ENCODE peak calls at places on chromosomes 7 and 10, in ten cellular contexts. One of them, this sample, is unnamed.

GRCh38 chr7:73717991-73718405 is 1.5 kb downstream of the STX1A start:
- DNase-seq in astrocyte of the cerebellum: peak; percentile 69
- DNase-seq in psoas muscle: no peak
- DNase-seq in fibroblast of mammary gland: peak; percentile 92
- DNase-seq in OCI-LY7: peak; percentile 33
- DNase-seq in foreskin fibroblast: peak; percentile 96
- DNase-seq in heart right ventricle: no peak
- DNase-seq in GM06990: no peak
- DNase-seq in cardiac fibroblast: peak; percentile 96
- DNase-seq in AG04450: no peak
- DNase-seq in this sample: peak; percentile 57

GRCh38 chr7:130896898-130897514 is 163.0 kb upstream of the KLF14 start:
- DNase-seq in astrocyte of the cerebellum: no peak
- DNase-seq in psoas muscle: peak; percentile 89
- DNase-seq in fibroblast of mammary gland: peak; percentile 82
- DNase-seq in OCI-LY7: peak; percentile 72
- DNase-seq in foreskin fibroblast: peak; percentile 93
- DNase-seq in heart right ventricle: peak; percentile 71
- DNase-seq in GM06990: peak; percentile 60
- DNase-seq in cardiac fibroblast: peak; percentile 85
- DNase-seq in AG04450: no peak
- DNase-seq in this sample: peak; percentile 86

GRCh38 chr7:30433082-30433481 is 45.5 kb downstream of the NOD1 start:
- DNase-seq in astrocyte of the cerebellum: peak; percentile 77
- DNase-seq in psoas muscle: peak; percentile 65
- DNase-seq in fibroblast of mammary gland: peak; percentile 80
- DNase-seq in OCI-LY7: no peak
- DNase-seq in foreskin fibroblast: peak; percentile 79
- DNase-seq in heart right ventricle: peak; percentile 52
- DNase-seq in GM06990: no peak
- DNase-seq in cardiac fibroblast: peak; percentile 66
- DNase-seq in AG04450: peak; percentile 27
- DNase-seq in this sample: no peak

GRCh38 chr7:98616381-98617050 is 569 bp upstream of the NPTX2 start:
- DNase-seq in astrocyte of the cerebellum: no peak
- DNase-seq in psoas muscle: peak; percentile 58
- DNase-seq in fibroblast of mammary gland: no peak
- DNase-seq in OCI-LY7: no peak
- DNase-seq in foreskin fibroblast: no peak
- DNase-seq in heart right ventricle: no peak
- DNase-seq in GM06990: no peak
- DNase-seq in cardiac fibroblast: no peak
- DNase-seq in AG04450: no peak
- DNase-seq in this sample: no peak

GRCh38 chr10:45058580-45058979 is 57.9 kb downstream of the ZNF22 start:
- DNase-seq in astrocyte of the cerebellum: no peak
- DNase-seq in psoas muscle: no peak
- DNase-seq in fibroblast of mammary gland: no peak
- DNase-seq in OCI-LY7: no peak
- DNase-seq in foreskin fibroblast: no peak
- DNase-seq in heart right ventricle: no peak
- DNase-seq in GM06990: no peak
- DNase-seq in cardiac fibroblast: peak; percentile 69
- DNase-seq in AG04450: no peak
- DNase-seq in this sample: no peak

GRCh38 chr10:51657481-51657880 is 41.9 kb downstream of the CSTF2T start:
- DNase-seq in astrocyte of the cerebellum: no peak
- DNase-seq in psoas muscle: no peak
- DNase-seq in fibroblast of mammary gland: no peak
- DNase-seq in OCI-LY7: no peak
- DNase-seq in foreskin fibroblast: no peak
- DNase-seq in heart right ventricle: no peak
- DNase-seq in GM06990: no peak
- DNase-seq in cardiac fibroblast: no peak
- DNase-seq in AG04450: no peak
- DNase-seq in this sample: no peak

GRCh38 chr10:241451-241850 is 106.2 kb downstream of the ZMYND11 start:
- DNase-seq in astrocyte of the cerebellum: no peak
- DNase-seq in psoas muscle: no peak
- DNase-seq in fibroblast of mammary gland: no peak
- DNase-seq in OCI-LY7: no peak
- DNase-seq in foreskin fibroblast: no peak
- DNase-seq in heart right ventricle: no peak
- DNase-seq in GM06990: no peak
- DNase-seq in cardiac fibroblast: no peak
- DNase-seq in AG04450: no peak
- DNase-seq in this sample: no peak

GRCh38 chr10:110681023-110681681 is 37.0 kb downstream of the RBM20 start:
- DNase-seq in astrocyte of the cerebellum: no peak
- DNase-seq in psoas muscle: no peak
- DNase-seq in fibroblast of mammary gland: peak; percentile 24
- DNase-seq in OCI-LY7: peak; percentile 61
- DNase-seq in foreskin fibroblast: peak; percentile 46
- DNase-seq in heart right ventricle: peak; percentile 57
- DNase-seq in GM06990: no peak
- DNase-seq in cardiac fibroblast: peak; percentile 40
- DNase-seq in AG04450: no peak
- DNase-seq in this sample: peak; percentile 38

GRCh38 chr10:4775808-4776207 is 50.2 kb upstream of the AKR1E2 start:
- DNase-seq in astrocyte of the cerebellum: no peak
- DNase-seq in psoas muscle: no peak
- DNase-seq in fibroblast of mammary gland: peak; percentile 85
- DNase-seq in OCI-LY7: no peak
- DNase-seq in foreskin fibroblast: peak; percentile 74
- DNase-seq in heart right ventricle: no peak
- DNase-seq in GM06990: no peak
- DNase-seq in cardiac fibroblast: peak; percentile 76
- DNase-seq in AG04450: no peak
- DNase-seq in this sample: no peak

GRCh38 chr10:59880976-59881510 is 25.3 kb downstream of the CCDC6 start:
- DNase-seq in astrocyte of the cerebellum: no peak
- DNase-seq in psoas muscle: no peak
- DNase-seq in fibroblast of mammary gland: no peak
- DNase-seq in OCI-LY7: no peak
- DNase-seq in foreskin fibroblast: no peak
- DNase-seq in heart right ventricle: no peak
- DNase-seq in GM06990: peak; percentile 80
- DNase-seq in cardiac fibroblast: no peak
- DNase-seq in AG04450: no peak
- DNase-seq in this sample: peak; percentile 91

GRCh38 chr7:105006367-105007139 is 7.5 kb upstream of the KMT2E start:
- DNase-seq in astrocyte of the cerebellum: no peak
- DNase-seq in psoas muscle: no peak
- DNase-seq in fibroblast of mammary gland: no peak
- DNase-seq in OCI-LY7: no peak
- DNase-seq in foreskin fibroblast: no peak
- DNase-seq in heart right ventricle: no peak
- DNase-seq in GM06990: no peak
- DNase-seq in cardiac fibroblast: no peak
- DNase-seq in AG04450: no peak
- DNase-seq in this sample: no peak

GRCh38 chr10:49082767-49083166 is 32.6 kb downstream of the VSTM4 start:
- DNase-seq in astrocyte of the cerebellum: no peak
- DNase-seq in psoas muscle: no peak
- DNase-seq in fibroblast of mammary gland: no peak
- DNase-seq in OCI-LY7: no peak
- DNase-seq in foreskin fibroblast: no peak
- DNase-seq in heart right ventricle: peak; percentile 47
- DNase-seq in GM06990: no peak
- DNase-seq in cardiac fibroblast: no peak
- DNase-seq in AG04450: no peak
- DNase-seq in this sample: no peak

GRCh38 chr10:113780681-113781250 is 29.3 kb downstream of the PLEKHS1 start:
- DNase-seq in astrocyte of the cerebellum: no peak
- DNase-seq in psoas muscle: no peak
- DNase-seq in fibroblast of mammary gland: no peak
- DNase-seq in OCI-LY7: no peak
- DNase-seq in foreskin fibroblast: no peak
- DNase-seq in heart right ventricle: no peak
- DNase-seq in GM06990: no peak
- DNase-seq in cardiac fibroblast: no peak
- DNase-seq in AG04450: no peak
- DNase-seq in this sample: peak; percentile 18

GRCh38 chr7:100475549-100475948 is 3.5 kb downstream of the TSC22D4 start:
- DNase-seq in astrocyte of the cerebellum: no peak
- DNase-seq in psoas muscle: peak; percentile 67
- DNase-seq in fibroblast of mammary gland: no peak
- DNase-seq in OCI-LY7: no peak
- DNase-seq in foreskin fibroblast: peak; percentile 58
- DNase-seq in heart right ventricle: peak; percentile 65
- DNase-seq in GM06990: no peak
- DNase-seq in cardiac fibroblast: no peak
- DNase-seq in AG04450: no peak
- DNase-seq in this sample: peak; percentile 39

GRCh38 chr7:33868151-33868550 is 37.2 kb upstream of the BMPER start:
- DNase-seq in astrocyte of the cerebellum: no peak
- DNase-seq in psoas muscle: no peak
- DNase-seq in fibroblast of mammary gland: peak; percentile 65
- DNase-seq in OCI-LY7: no peak
- DNase-seq in foreskin fibroblast: peak; percentile 84
- DNase-seq in heart right ventricle: no peak
- DNase-seq in GM06990: no peak
- DNase-seq in cardiac fibroblast: peak; percentile 47
- DNase-seq in AG04450: no peak
- DNase-seq in this sample: no peak

GRCh38 chr10:11147723-11148122 is 130.1 kb downstream of the CELF2 start:
- DNase-seq in astrocyte of the cerebellum: no peak
- DNase-seq in psoas muscle: no peak
- DNase-seq in fibroblast of mammary gland: no peak
- DNase-seq in OCI-LY7: peak; percentile 16
- DNase-seq in foreskin fibroblast: no peak
- DNase-seq in heart right ventricle: no peak
- DNase-seq in GM06990: no peak
- DNase-seq in cardiac fibroblast: no peak
- DNase-seq in AG04450: no peak
- DNase-seq in this sample: no peak

GRCh38 chr10:60862517-60862916 is 81.5 kb downstream of the RHOBTB1 start:
- DNase-seq in astrocyte of the cerebellum: no peak
- DNase-seq in psoas muscle: no peak
- DNase-seq in fibroblast of mammary gland: no peak
- DNase-seq in OCI-LY7: no peak
- DNase-seq in foreskin fibroblast: no peak
- DNase-seq in heart right ventricle: no peak
- DNase-seq in GM06990: no peak
- DNase-seq in cardiac fibroblast: no peak
- DNase-seq in AG04450: no peak
- DNase-seq in this sample: no peak

GRCh38 chr10:29007748-29008610 is 280.9 kb upstream of the LYZL1 start:
- DNase-seq in astrocyte of the cerebellum: peak; percentile 35
- DNase-seq in psoas muscle: no peak
- DNase-seq in fibroblast of mammary gland: no peak
- DNase-seq in OCI-LY7: no peak
- DNase-seq in foreskin fibroblast: no peak
- DNase-seq in heart right ventricle: no peak
- DNase-seq in GM06990: no peak
- DNase-seq in cardiac fibroblast: peak; percentile 58
- DNase-seq in AG04450: no peak
- DNase-seq in this sample: no peak

DNA sequence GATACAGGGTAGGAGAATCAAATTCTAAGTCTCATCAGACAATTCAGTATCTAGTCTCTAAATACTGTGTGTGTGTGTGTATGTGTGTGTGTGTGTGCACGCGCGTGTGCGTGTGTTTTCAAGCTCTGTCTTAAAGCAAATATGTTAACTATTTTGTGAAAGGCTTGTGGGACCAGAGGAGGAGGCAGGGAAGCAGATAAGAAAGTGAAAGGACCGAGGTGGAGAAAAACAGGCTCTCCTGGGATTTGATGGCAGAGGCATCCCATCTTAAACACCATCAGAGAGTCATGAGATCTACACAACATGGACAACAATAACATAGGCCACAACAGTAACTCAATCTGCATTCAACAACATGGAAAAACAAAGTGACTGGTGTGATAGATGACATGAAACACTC is 67.1 kb downstream of the PIP4K2A start:
- DNase-seq in astrocyte of the cerebellum: no peak
- DNase-seq in psoas muscle: no peak
- DNase-seq in fibroblast of mammary gland: no peak
- DNase-seq in OCI-LY7: no peak
- DNase-seq in foreskin fibroblast: no peak
- DNase-seq in heart right ventricle: no peak
- DNase-seq in GM06990: no peak
- DNase-seq in cardiac fibroblast: no peak
- DNase-seq in AG04450: no peak
- DNase-seq in this sample: no peak
- H3K4me3 ChIP-seq in astrocyte of the cerebellum: no peak overlapping the region
- H3K4me3 ChIP-seq in psoas muscle: no peak overlapping the region
- H3K4me3 ChIP-seq in fibroblast of mammary gland: no peak overlapping the region
- H3K4me3 ChIP-seq in OCI-LY7: no peak overlapping the region
- H3K4me3 ChIP-seq in foreskin fibroblast: no peak overlapping the region
- H3K4me3 ChIP-seq in heart right ventricle: no peak overlapping the region
- H3K4me3 ChIP-seq in GM06990: no peak overlapping the region
- H3K4me3 ChIP-seq in cardiac fibroblast: no peak overlapping the region
- H3K4me3 ChIP-seq in AG04450: no peak overlapping the region
- H3K4me3 ChIP-seq in this sample: peak overlapping the region; percentile 10

DNA sequence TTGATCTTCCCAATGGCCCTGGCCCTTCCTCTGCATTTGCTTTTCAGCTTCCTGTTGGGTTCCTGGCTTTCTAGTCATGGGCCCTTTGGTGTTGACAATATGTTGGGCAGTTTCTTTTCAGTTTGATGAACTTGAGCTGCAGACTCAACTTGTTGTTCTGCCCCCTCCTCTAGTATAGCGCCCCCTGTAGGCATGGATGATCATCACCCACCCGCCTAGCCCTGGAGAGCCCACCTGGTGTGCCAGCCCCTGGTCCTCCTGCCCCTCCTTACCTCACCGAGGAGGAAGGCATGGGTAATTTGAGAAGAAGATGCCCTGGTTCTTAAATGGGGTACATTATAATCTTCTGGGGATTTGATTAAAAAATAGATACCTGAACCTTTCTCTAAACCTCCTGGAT is 271.2 kb downstream of the SNX10 start:
- DNase-seq in astrocyte of the cerebellum: no peak
- DNase-seq in psoas muscle: no peak
- DNase-seq in fibroblast of mammary gland: no peak
- DNase-seq in OCI-LY7: no peak
- DNase-seq in foreskin fibroblast: no peak
- DNase-seq in heart right ventricle: no peak
- DNase-seq in GM06990: no peak
- DNase-seq in cardiac fibroblast: no peak
- DNase-seq in AG04450: no peak
- DNase-seq in this sample: no peak
- TF ChIP-seq CTCF in astrocyte of the cerebellum: no peak
- TF ChIP-seq CTCF in psoas muscle: no peak
- TF ChIP-seq CTCF in fibroblast of mammary gland: no peak
- TF ChIP-seq CTCF in OCI-LY7: peak; percentile 60
- TF ChIP-seq CTCF in foreskin fibroblast: no peak
- TF ChIP-seq CTCF in heart right ventricle: no peak
- TF ChIP-seq CTCF in GM06990: peak; percentile 13
- TF ChIP-seq CTCF in cardiac fibroblast: no peak
- TF ChIP-seq CTCF in AG04450: no peak
- TF ChIP-seq CTCF in this sample: no peak

GRCh38 chr7:122316467-122317394 is 12.2 kb upstream of the FEZF1 start:
- DNase-seq in astrocyte of the cerebellum: no peak
- DNase-seq in psoas muscle: no peak
- DNase-seq in fibroblast of mammary gland: no peak
- DNase-seq in OCI-LY7: no peak
- DNase-seq in foreskin fibroblast: no peak
- DNase-seq in heart right ventricle: no peak
- DNase-seq in GM06990: no peak
- DNase-seq in cardiac fibroblast: peak; percentile 22
- DNase-seq in AG04450: no peak
- DNase-seq in this sample: no peak
- H3K4me3 ChIP-seq in astrocyte of the cerebellum: no peak overlapping the region
- H3K4me3 ChIP-seq in psoas muscle: peak overlapping the region; percentile 19
- H3K4me3 ChIP-seq in fibroblast of mammary gland: no peak overlapping the region
- H3K4me3 ChIP-seq in OCI-LY7: no peak overlapping the region
- H3K4me3 ChIP-seq in foreskin fibroblast: no peak overlapping the region
- H3K4me3 ChIP-seq in heart right ventricle: no peak overlapping the region
- H3K4me3 ChIP-seq in GM06990: no peak overlapping the region
- H3K4me3 ChIP-seq in cardiac fibroblast: no peak overlapping the region
- H3K4me3 ChIP-seq in AG04450: no peak overlapping the region
- H3K4me3 ChIP-seq in this sample: no peak overlapping the region

GRCh38 chr10:90148121-90148855 is 446.9 kb downstream of the KIF20B start:
- DNase-seq in astrocyte of the cerebellum: no peak
- DNase-seq in psoas muscle: no peak
- DNase-seq in fibroblast of mammary gland: peak; percentile 80
- DNase-seq in OCI-LY7: peak; percentile 5
- DNase-seq in foreskin fibroblast: peak; percentile 67
- DNase-seq in heart right ventricle: no peak
- DNase-seq in GM06990: no peak
- DNase-seq in cardiac fibroblast: peak; percentile 69
- DNase-seq in AG04450: no peak
- DNase-seq in this sample: peak; percentile 43
- TF ChIP-seq CTCF in astrocyte of the cerebellum: peak; percentile 64
- TF ChIP-seq CTCF in psoas muscle: no peak
- TF ChIP-seq CTCF in fibroblast of mammary gland: peak; percentile 76
- TF ChIP-seq CTCF in OCI-LY7: peak; percentile 70
- TF ChIP-seq CTCF in foreskin fibroblast: peak; percentile 65
- TF ChIP-seq CTCF in heart right ventricle: peak; percentile 55
- TF ChIP-seq CTCF in GM06990: peak; percentile 65
- TF ChIP-seq CTCF in cardiac fibroblast: peak; percentile 67
- TF ChIP-seq CTCF in AG04450: peak; percentile 60
- TF ChIP-seq CTCF in this sample: peak; percentile 54